ENCODE peak calls at places on chromosomes 3 and 15, in six cellular contexts. K is psoas muscle, N is sigmoid colon, D is esophagus squamous epithelium, I is left ventricle myocardium inferior, W is lower lobe of right lung. H is an unnamed sample. For H3K27me3 and H3K4me1, the result is how much of the 10 kb centered on the place peaks cover.

GRCh38 chr3:143294183-143294582 is 174.6 kb downstream of the CHST2 start:
- DNase-seq in K (no peak), N (no peak), D (no peak), I (no peak), W (no peak), H (no peak)

GRCh38 chr15:31304736-31305365 is 21.8 kb upstream of the KLF13 start:
- DNase-seq in K (no peak), N (peak), D (no peak), I (no peak), W (no peak), H (no peak)

GRCh38 chr3:57959407-57960173 is 48.6 kb upstream of the FLNB start:
- DNase-seq in K (no peak), N (no peak), D (no peak), I (no peak), W (no peak), H (no peak)

GRCh38 chr3:195916291-195916690 is 7.9 kb upstream of the TNK2 start:
- DNase-seq in K (no peak), N (no peak), D (no peak), I (peak), W (no peak), H (no peak)

GRCh38 chr15:69893863-69894262 is 203.9 kb downstream of the TLE3 start:
- DNase-seq in K (peak), N (no peak), D (no peak), I (peak), W (no peak), H (no peak)

GRCh38 chr3:124118397-124118796 is 126.5 kb upstream of the ROPN1 start:
- DNase-seq in K (no peak), N (no peak), D (no peak), I (no peak), W (no peak), H (no peak)

GRCh38 chr15:63476229-63476632 is 28.2 kb upstream of the USP3 start:
- DNase-seq in K (no peak), N (no peak), D (no peak), I (no peak), W (no peak), H (no peak)

GRCh38 chr3:39287859-39288221 is 8.0 kb upstream of the CX3CR1 start:
- DNase-seq in K (no peak), N (no peak), D (no peak), I (no peak), W (no peak), H (no peak)

GRCh38 chr3:12180218-12180617 is 21.5 kb upstream of the TIMP4 start:
- DNase-seq in K (peak), N (no peak), D (no peak), I (peak), W (peak), H (peak)

GRCh38 chr3:179806177-179806576 is 153.3 kb downstream of the USP13 start:
- DNase-seq in K (no peak), N (no peak), D (no peak), I (no peak), W (no peak), H (no peak)

GRCh38 chr15:100863406-100864198 is 16.0 kb upstream of the ALDH1A3 start:
- DNase-seq in K (peak), N (peak), D (no peak), I (peak), W (no peak), H (no peak)

GRCh38 chr15:79451361-79451999 is 19.3 kb downstream of the MINAR1 start:
- DNase-seq in K (no peak), N (no peak), D (no peak), I (no peak), W (no peak), H (no peak)

GRCh38 chr3:172607305-172608121 is 84.3 kb upstream of the TNFSF10 start:
- DNase-seq in K (no peak), N (no peak), D (no peak), I (no peak), W (no peak), H (no peak)

GRCh38 chr15:62365795-62366442 is 200.8 kb upstream of the C2CD4B start:
- DNase-seq in K (no peak), N (no peak), D (no peak), I (no peak), W (no peak), H (peak)

GRCh38 chr15:73927003-73927475 is 777 bp downstream of the LOXL1 start:
- DNase-seq in K (peak), N (peak), D (no peak), I (peak), W (peak), H (peak)

GRCh38 chr15:90427185-90427584 is 39.1 kb downstream of the IQGAP1 start:
- DNase-seq in K (no peak), N (no peak), D (no peak), I (no peak), W (no peak), H (no peak)

GRCh38 chr15:91129436-91129835 is 29.4 kb downstream of the SV2B start:
- DNase-seq in K (no peak), N (no peak), D (no peak), I (no peak), W (no peak), H (no peak)

GRCh38 chr3:53525765-53526761 is 31.7 kb downstream of the CACNA1D start:
- DNase-seq in K (peak), N (peak), D (no peak), I (no peak), W (no peak), H (no peak)

GRCh38 chr3:13884851-13885703 is 5.2 kb upstream of the WNT7A start:
- DNase-seq in K (no peak), N (peak), D (no peak), I (no peak), W (no peak), H (no peak)

GRCh38 chr3:123392368-123392767 is 56.5 kb downstream of the ADCY5 start:
- DNase-seq in K (no peak), N (no peak), D (no peak), I (no peak), W (no peak), H (no peak)

GRCh38 chr3:160486459-160486869 is 36.9 kb upstream of the TRIM59 start:
- DNase-seq in K (no peak), N (no peak), D (no peak), I (no peak), W (no peak), H (no peak)

GRCh38 chr3:186182850-186183249 is 74.0 kb upstream of the ETV5 start:
- DNase-seq in K (no peak), N (no peak), D (no peak), I (no peak), W (no peak), H (no peak)

GRCh38 chr15:68292967-68293366 is 15.4 kb downstream of the FEM1B start:
- DNase-seq in K (no peak), N (no peak), D (no peak), I (no peak), W (no peak), H (no peak)

GRCh38 chr3:146217324-146217723 is 33.6 kb downstream of the PLSCR4 start:
- DNase-seq in K (no peak), N (no peak), D (no peak), I (no peak), W (no peak), H (no peak)

GRCh38 chr15:94001113-94001919 is 230.0 kb upstream of the MCTP2 start:
- DNase-seq in K (no peak), N (no peak), D (no peak), I (no peak), W (no peak), H (no peak)

GRCh38 chr15:37394402-37395099 is 294.2 kb upstream of the MEIS2 start:
- DNase-seq in K (no peak), N (no peak), D (no peak), I (no peak), W (no peak), H (no peak)

GRCh38 chr3:106305127-106305526 is 436.3 kb upstream of the CBLB start:
- DNase-seq in K (no peak), N (no peak), D (no peak), I (no peak), W (no peak), H (no peak)

GRCh38 chr3:11452988-11453847 is 181.0 kb downstream of the ATG7 start:
- DNase-seq in K (no peak), N (no peak), D (no peak), I (no peak), W (no peak), H (no peak)

GRCh38 chr3:35322070-35322469 is 317.3 kb upstream of the ARPP21 start:
- DNase-seq in K (no peak), N (no peak), D (no peak), I (no peak), W (no peak), H (no peak)

GRCh38 chr3:53199834-53200233 is 38.8 kb downstream of the PRKCD start:
- DNase-seq in K (no peak), N (no peak), D (no peak), I (no peak), W (no peak), H (no peak)

GRCh38 chr3:10205461-10206165 is 40.9 kb downstream of the IRAK2 start:
- DNase-seq in K (peak), N (no peak), D (no peak), I (no peak), W (no peak), H (no peak)

GRCh38 chr3:48125886-48126622 is 62.2 kb downstream of the CDC25A start:
- DNase-seq in K (no peak), N (no peak), D (no peak), I (no peak), W (no peak), H (no peak)

GRCh38 chr15:52144656-52145055 is 32.1 kb upstream of the BCL2L10 start:
- DNase-seq in K (no peak), N (no peak), D (no peak), I (no peak), W (no peak), H (no peak)

DNA sequence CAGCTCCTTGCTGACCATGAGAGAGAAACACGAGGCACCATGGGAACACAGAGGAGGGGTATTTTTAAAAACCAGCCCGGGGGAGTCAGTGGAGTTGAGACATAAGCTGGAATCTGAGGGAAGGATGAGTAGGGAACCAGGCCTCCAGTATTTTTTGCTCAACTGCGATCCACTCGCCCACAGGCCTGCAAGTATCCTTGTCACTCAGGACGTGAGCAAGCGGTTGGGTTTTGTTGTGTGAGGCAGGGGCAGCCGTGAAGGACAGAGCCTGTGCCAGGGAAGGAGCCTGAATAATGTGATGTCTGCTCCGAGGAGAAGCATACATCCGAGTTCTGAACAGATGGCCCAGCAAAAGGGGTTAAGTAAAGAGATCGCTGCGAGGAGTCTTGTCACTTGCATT is 20.3 kb upstream of the NTRK3 start:
- DNase-seq in K (no peak), N (no peak), D (no peak), I (no peak), W (no peak), H (no peak)
- H3K27me3 ChIP-seq in K (under half), N (under half), D (under half), I (half or more), W (under half), H (under half)

GRCh38 chr3:132787616-132788015 is 65.4 kb upstream of the NPHP3 start:
- DNase-seq in K (no peak), N (no peak), D (no peak), I (no peak), W (no peak), H (no peak)
- H3K4me1 ChIP-seq in K (under half), N (under half), D (under half), I (under half), W (under half), H (under half)

GRCh38 chr15:66287461-66288055 is 5.8 kb upstream of the DIS3L start:
- DNase-seq in K (no peak), N (no peak), D (no peak), I (no peak), W (no peak), H (no peak)
- TF ChIP-seq CTCF in K (peak), N (no peak), D (peak), I (peak), W (peak), H (peak)

GRCh38 chr3:5497497-5497896 is 310.0 kb downstream of the EDEM1 start:
- DNase-seq in K (no peak), N (no peak), D (no peak), I (no peak), W (no peak), H (no peak)
- H3K27me3 ChIP-seq in K (under half), N (under half), D (under half), I (under half), W (under half), H (under half)

GRCh38 chr3:194875581-194876402 is 190.1 kb downstream of the FAM43A start:
- DNase-seq in K (no peak), N (no peak), D (no peak), I (no peak), W (no peak), H (no peak)
- H3K4me1 ChIP-seq in K (under half), N (under half), D (under half), I (half or more), W (under half), H (under half)

GRCh38 chr15:95261546-95261945 is 1030.2 kb downstream of the MCTP2 start:
- DNase-seq in K (no peak), N (no peak), D (no peak), I (no peak), W (no peak), H (no peak)

GRCh38 chr15:95260856-95261255 is 1029.5 kb downstream of the MCTP2 start:
- DNase-seq in K (no peak), N (no peak), D (no peak), I (no peak), W (no peak), H (no peak)

GRCh38 chr15:95262866-95263564 is 1031.7 kb downstream of the MCTP2 start:
- DNase-seq in K (no peak), N (no peak), D (no peak), I (no peak), W (no peak), H (no peak)

GRCh38 chr15:95259965-95260364 is 1028.6 kb downstream of the MCTP2 start:
- DNase-seq in K (no peak), N (no peak), D (no peak), I (no peak), W (no peak), H (no peak)

GRCh38 chr15:95259513-95259912 is 1028.2 kb downstream of the MCTP2 start:
- DNase-seq in K (peak), N (peak), D (no peak), I (peak), W (no peak), H (peak)
- TF ChIP-seq CTCF in K (peak), N (peak), D (peak), I (peak), W (peak), H (peak)

GRCh38 chr3:31705726-31706125 is 173.0 kb downstream of the STT3B start:
- DNase-seq in K (no peak), N (no peak), D (no peak), I (no peak), W (no peak), H (no peak)
- H3K27me3 ChIP-seq in K (under half), N (under half), D (under half), I (under half), W (under half), H (under half)

H was measured in pancreas.